ENCODE peak calls at places on chromosomes 1 and 21, in seven cellular contexts. C, B, L, Y, I, Z and P are unnamed samples. For H3K36me3, the result is how much of the 10 kb centered on the place peaks cover.

GRCh38 chr21:46067505-46068201 is 30.3 kb upstream of the COL6A2 start:
- DNase-seq in C (peak), B (no peak), L (no peak), Y (no peak), I (no peak), Z (no peak), P (peak)

GRCh38 chr1:228066416-228066815 is 16.1 kb upstream of the ARF1 start:
- DNase-seq in C (no peak), B (no peak), L (no peak), Y (no peak), I (no peak), Z (no peak), P (peak)

GRCh38 chr1:246198141-246198820 is 308.8 kb downstream of the SMYD3 start:
- DNase-seq in C (no peak), B (no peak), L (no peak), Y (no peak), I (no peak), Z (no peak), P (no peak)

GRCh38 chr1:40477680-40478057 is 579 bp downstream of the ZFP69 start:
- DNase-seq in C (no peak), B (no peak), L (peak), Y (no peak), I (no peak), Z (peak), P (peak)

GRCh38 chr1:48654606-48655210 is 122.0 kb downstream of the BEND5 start:
- DNase-seq in C (no peak), B (no peak), L (no peak), Y (peak), I (no peak), Z (no peak), P (no peak)

GRCh38 chr1:150966011-150966410 is 8.6 kb downstream of the CERS2 start:
- DNase-seq in C (peak), B (no peak), L (no peak), Y (no peak), I (no peak), Z (no peak), P (no peak)

GRCh38 chr1:30305519-30305918 is 417.9 kb downstream of the MATN1 start:
- DNase-seq in C (no peak), B (no peak), L (no peak), Y (no peak), I (no peak), Z (no peak), P (no peak)

GRCh38 chr1:7070389-7071029 is 285.3 kb downstream of the CAMTA1 start:
- DNase-seq in C (no peak), B (no peak), L (peak), Y (peak), I (peak), Z (peak), P (peak)

GRCh38 chr1:62953643-62954042 is 169.7 kb downstream of the ATG4C start:
- DNase-seq in C (no peak), B (no peak), L (no peak), Y (no peak), I (no peak), Z (no peak), P (no peak)

GRCh38 chr1:158509471-158510161 is 37.6 kb downstream of the OR10R2 start:
- DNase-seq in C (no peak), B (no peak), L (no peak), Y (peak), I (no peak), Z (no peak), P (no peak)

GRCh38 chr1:91569411-91570104 is 68.9 kb downstream of the CDC7 start:
- DNase-seq in C (peak), B (peak), L (peak), Y (peak), I (peak), Z (peak), P (peak)

GRCh38 chr1:151716771-151717631 is at the start of gene CELF3:
- DNase-seq in C (no peak), B (no peak), L (no peak), Y (peak), I (no peak), Z (peak), P (peak)

GRCh38 chr1:156726549-156727226 is 1.6 kb upstream of the METTL25B start:
- DNase-seq in C (no peak), B (no peak), L (peak), Y (peak), I (peak), Z (peak), P (peak)

GRCh38 chr1:230084408-230085177 is 17.6 kb downstream of the GALNT2 start:
- DNase-seq in C (peak), B (peak), L (peak), Y (no peak), I (peak), Z (peak), P (peak)

GRCh38 chr1:209029737-209030136 is 553.8 kb upstream of the CAMK1G start:
- DNase-seq in C (no peak), B (no peak), L (no peak), Y (no peak), I (no peak), Z (no peak), P (no peak)

GRCh38 chr1:156673387-156674121 is 3.7 kb downstream of the NES start:
- DNase-seq in C (no peak), B (no peak), L (no peak), Y (no peak), I (no peak), Z (peak), P (peak)

GRCh38 chr21:39822042-39822441 is 45.2 kb upstream of the PCP4 start:
- DNase-seq in C (no peak), B (no peak), L (no peak), Y (no peak), I (no peak), Z (no peak), P (no peak)

GRCh38 chr1:64403331-64403730 is 66.6 kb upstream of the CACHD1 start:
- DNase-seq in C (no peak), B (peak), L (no peak), Y (no peak), I (no peak), Z (peak), P (no peak)

GRCh38 chr1:186802388-186802787 is 26.4 kb upstream of the PLA2G4A start:
- DNase-seq in C (no peak), B (no peak), L (no peak), Y (no peak), I (no peak), Z (no peak), P (no peak)

GRCh38 chr1:29924017-29924431 is 687.7 kb downstream of the PTPRU start:
- DNase-seq in C (no peak), B (no peak), L (no peak), Y (no peak), I (no peak), Z (no peak), P (no peak)

GRCh38 chr21:26506951-26507350 is 66.1 kb downstream of the CYYR1 start:
- DNase-seq in C (no peak), B (no peak), L (peak), Y (no peak), I (peak), Z (peak), P (peak)

GRCh38 chr1:2443285-2444137 is 31.1 kb upstream of the PEX10 start:
- DNase-seq in C (no peak), B (no peak), L (no peak), Y (peak), I (no peak), Z (no peak), P (no peak)

GRCh38 chr1:64962447-64962846 is 3.9 kb downstream of the JAK1 start:
- DNase-seq in C (no peak), B (no peak), L (no peak), Y (no peak), I (no peak), Z (no peak), P (peak)

GRCh38 chr1:26838474-26839338 is 12.2 kb downstream of the ZDHHC18 start:
- DNase-seq in C (no peak), B (no peak), L (no peak), Y (no peak), I (no peak), Z (peak), P (no peak)

GRCh38 chr1:42939216-42939615 is 19.5 kb downstream of the SLC2A1 start:
- DNase-seq in C (peak), B (no peak), L (no peak), Y (no peak), I (no peak), Z (no peak), P (no peak)

GRCh38 chr1:231590453-231591198 is 36.0 kb upstream of the DISC1 start:
- DNase-seq in C (no peak), B (no peak), L (peak), Y (peak), I (peak), Z (peak), P (peak)

GRCh38 chr1:29682171-29682917 is 446.0 kb downstream of the PTPRU start:
- DNase-seq in C (no peak), B (no peak), L (no peak), Y (no peak), I (no peak), Z (no peak), P (no peak)

GRCh38 chr1:6505367-6506209 is 14.1 kb upstream of the PLEKHG5 start:
- DNase-seq in C (no peak), B (no peak), L (no peak), Y (no peak), I (no peak), Z (no peak), P (peak)

GRCh38 chr21:32921632-32922230 is 104.0 kb upstream of the OLIG2 start:
- DNase-seq in C (no peak), B (no peak), L (no peak), Y (no peak), I (peak), Z (no peak), P (peak)

DNA sequence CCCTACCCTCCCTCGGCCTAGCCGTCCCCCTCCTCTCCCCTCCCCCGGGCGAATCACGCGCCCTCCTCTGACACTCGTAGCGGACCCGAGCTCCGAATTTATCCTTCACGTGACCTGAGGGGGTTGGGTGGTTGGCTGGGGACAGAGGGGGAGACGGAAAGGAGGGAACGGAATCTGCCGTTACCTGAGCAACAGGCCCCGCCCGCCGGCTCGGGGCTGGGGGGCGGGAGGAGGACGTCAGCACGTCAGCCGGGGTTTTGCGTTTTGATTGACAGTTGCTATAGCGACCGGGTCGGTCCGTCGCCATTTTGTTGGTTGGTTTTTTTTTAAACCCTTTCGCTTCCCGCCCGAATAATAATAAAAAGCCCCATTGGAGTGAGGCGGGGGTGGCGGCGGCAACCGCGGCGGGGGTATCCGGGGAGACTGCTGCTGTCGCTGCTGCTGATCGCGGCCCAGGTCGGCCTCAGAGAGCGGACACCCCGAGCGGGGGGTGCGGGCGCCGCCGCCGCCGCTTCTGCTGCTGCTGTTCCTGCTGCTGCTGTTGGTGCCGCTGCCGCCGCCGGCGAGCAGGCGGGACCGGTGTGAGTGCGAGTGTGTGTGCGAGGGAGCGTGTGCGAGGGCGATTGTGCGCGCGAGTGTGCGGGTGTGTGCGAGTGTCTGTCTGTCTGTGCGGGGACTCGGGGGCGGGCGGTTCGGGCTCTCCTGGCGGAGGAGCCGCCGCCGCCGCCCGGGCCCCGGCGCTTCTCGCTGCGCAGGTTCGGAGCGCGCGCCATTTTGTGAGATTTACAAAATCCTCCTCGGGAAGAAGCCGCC is at the start of gene DYRK1A:
- DNase-seq in C (peak), B (peak), L (peak), Y (peak), I (peak), Z (peak), P (peak)
- H3K36me3 ChIP-seq in C (under half), B (under half), L (under half), Y (under half), I (under half), Z (under half), P (under half)

DNA sequence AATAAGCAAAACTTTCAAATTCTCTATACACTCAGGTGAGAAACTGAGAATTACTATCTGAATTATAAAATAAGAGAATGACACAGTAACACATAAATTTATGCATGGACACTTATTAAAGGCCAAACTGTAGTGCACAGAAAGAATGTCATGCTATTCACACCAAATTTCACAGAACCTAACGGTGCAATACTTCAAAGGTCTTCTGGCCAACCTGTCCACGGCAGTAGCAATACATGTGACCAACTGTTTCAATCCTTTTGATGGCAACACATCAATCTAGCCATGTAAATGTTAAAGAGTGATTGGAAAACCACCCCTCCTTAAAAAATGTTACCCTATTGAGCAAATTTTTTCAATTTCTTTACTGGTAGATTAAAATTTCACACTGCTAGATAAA is 10.4 kb downstream of the GATAD2B start:
- DNase-seq in C (no peak), B (no peak), L (no peak), Y (no peak), I (no peak), Z (no peak), P (no peak)
- H3K36me3 ChIP-seq in C (under half), B (under half), L (under half), Y (under half), I (under half), Z (under half), P (under half)

DNA sequence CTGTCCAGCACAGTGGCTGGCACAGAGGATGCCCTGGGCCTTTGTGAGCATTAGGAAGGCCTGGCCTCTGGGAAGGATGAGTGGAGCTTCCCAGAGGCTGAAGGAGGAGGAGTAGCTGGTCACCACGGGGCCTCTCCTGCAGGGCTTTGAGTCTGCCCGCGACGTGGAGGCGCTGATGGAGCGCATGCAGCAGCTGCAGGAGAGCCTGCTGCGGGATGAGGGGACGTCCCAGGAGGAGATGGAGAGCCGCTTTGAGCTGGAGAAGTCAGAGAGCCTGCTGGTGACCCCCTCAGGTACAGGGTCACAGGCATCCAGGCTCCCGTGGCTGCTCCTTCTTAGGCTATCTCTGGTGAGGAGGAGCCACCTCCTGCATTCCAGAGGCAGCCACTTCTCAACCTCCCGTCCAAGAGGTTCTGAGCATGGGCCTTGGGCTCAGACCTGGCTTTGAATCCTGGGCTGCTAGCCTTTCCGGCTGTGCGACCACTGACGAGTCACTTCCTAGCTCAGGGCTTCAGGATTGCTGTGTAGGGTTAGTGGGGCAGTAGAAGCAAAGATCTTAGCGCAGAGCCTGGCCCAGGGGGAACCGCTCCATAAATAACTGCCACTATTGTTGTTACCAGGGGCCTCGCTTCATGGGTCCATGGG is 14.0 kb downstream of the SESN2 start:
- DNase-seq in C (no peak), B (no peak), L (no peak), Y (no peak), I (no peak), Z (no peak), P (no peak)
- H3K36me3 ChIP-seq in C (under half), B (under half), L (under half), Y (under half), I (half or more), Z (half or more), P (half or more)

GRCh38 chr1:165753934-165754333 is 14.7 kb downstream of the TMCO1 start:
- DNase-seq in C (no peak), B (no peak), L (no peak), Y (no peak), I (no peak), Z (no peak), P (no peak)

GRCh38 chr1:165747632-165748452 is 20.8 kb downstream of the TMCO1 start:
- DNase-seq in C (no peak), B (no peak), L (no peak), Y (no peak), I (no peak), Z (no peak), P (no peak)

GRCh38 chr1:165748550-165748949 is 20.1 kb downstream of the TMCO1 start:
- DNase-seq in C (no peak), B (no peak), L (no peak), Y (no peak), I (no peak), Z (no peak), P (no peak)
- H3K36me3 ChIP-seq in C (under half), B (under half), L (under half), Y (under half), I (under half), Z (under half), P (under half)

GRCh38 chr1:87644033-87644432 is 315.4 kb downstream of the LMO4 start:
- DNase-seq in C (no peak), B (no peak), L (no peak), Y (no peak), I (no peak), Z (no peak), P (no peak)
- H3K36me3 ChIP-seq in C (under half), B (under half), L (under half), Y (under half), I (under half), Z (under half), P (under half)

DNA sequence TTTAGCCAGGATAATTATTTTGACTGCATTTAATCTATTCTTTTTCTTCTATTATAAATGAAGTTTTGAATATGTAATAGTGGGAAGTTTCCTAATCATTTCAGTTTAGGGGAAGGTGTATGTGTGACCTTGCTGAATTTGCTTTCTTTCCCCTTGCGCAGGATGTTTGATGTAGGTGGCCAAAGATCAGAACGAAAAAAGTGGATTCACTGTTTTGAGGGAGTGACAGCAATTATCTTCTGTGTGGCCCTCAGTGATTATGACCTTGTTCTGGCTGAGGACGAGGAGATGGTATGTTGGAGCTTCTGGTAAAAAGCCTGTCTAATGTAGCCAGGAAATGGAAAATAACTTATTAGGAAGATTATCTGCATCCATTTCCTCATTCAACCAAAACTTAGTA is 33.4 kb downstream of the GNAT2 start:
- DNase-seq in C (no peak), B (no peak), L (no peak), Y (no peak), I (no peak), Z (no peak), P (no peak)
- H3K36me3 ChIP-seq in C (under half), B (under half), L (half or more), Y (half or more), I (under half), Z (under half), P (half or more)

GRCh38 chr1:143717434-143717833 is 254.4 kb downstream of the FAM72C start:
- DNase-seq in C (no peak), B (no peak), L (no peak), Y (no peak), I (no peak), Z (no peak), P (no peak)
- H3K36me3 ChIP-seq in C (under half), B (under half), L (under half), Y (under half), I (under half), Z (under half), P (under half)

GRCh38 chr1:32811265-32811664 is 5.9 kb downstream of the YARS1 start:
- DNase-seq in C (no peak), B (no peak), L (no peak), Y (no peak), I (no peak), Z (no peak), P (no peak)

GRCh38 chr1:32810358-32810757 is 6.8 kb downstream of the YARS1 start:
- DNase-seq in C (no peak), B (no peak), L (no peak), Y (no peak), I (no peak), Z (no peak), P (no peak)

GRCh38 chr1:32808580-32808979 is 8.6 kb downstream of the YARS1 start:
- DNase-seq in C (no peak), B (no peak), L (no peak), Y (no peak), I (no peak), Z (no peak), P (no peak)

GRCh38 chr1:32806910-32807523 is 10.1 kb downstream of the YARS1 start:
- DNase-seq in C (no peak), B (no peak), L (peak), Y (peak), I (no peak), Z (no peak), P (peak)

GRCh38 chr1:32806315-32806714 is 10.8 kb downstream of the YARS1 start:
- DNase-seq in C (no peak), B (no peak), L (no peak), Y (peak), I (no peak), Z (no peak), P (no peak)
- H3K36me3 ChIP-seq in C (under half), B (under half), L (half or more), Y (under half), I (under half), Z (under half), P (half or more)

GRCh38 chr1:166300767-166301166 is 134.0 kb upstream of the FAM78B start:
- DNase-seq in C (no peak), B (no peak), L (no peak), Y (no peak), I (no peak), Z (no peak), P (no peak)

GRCh38 chr1:166305371-166305770 is 138.6 kb upstream of the FAM78B start:
- DNase-seq in C (no peak), B (no peak), L (no peak), Y (no peak), I (no peak), Z (no peak), P (no peak)

GRCh38 chr1:166307261-166308188 is 140.7 kb upstream of the FAM78B start:
- DNase-seq in C (no peak), B (no peak), L (no peak), Y (no peak), I (no peak), Z (no peak), P (no peak)

GRCh38 chr1:166304131-166304530 is 137.3 kb upstream of the FAM78B start:
- DNase-seq in C (no peak), B (no peak), L (no peak), Y (no peak), I (no peak), Z (no peak), P (no peak)

GRCh38 chr1:166302919-166303758 is 136.3 kb upstream of the FAM78B start:
- DNase-seq in C (no peak), B (no peak), L (no peak), Y (no peak), I (no peak), Z (no peak), P (no peak)
- H3K36me3 ChIP-seq in C (under half), B (under half), L (under half), Y (under half), I (under half), Z (under half), P (under half)